ENCODE peak calls at places on chromosomes 3 and 15, in seven cellular contexts. Y is breast epithelium, M is prostate gland, S is HepG2, I is transverse colon, K is endothelial cell of umbilical vein, B is H1. W is an unnamed sample.
A peak's percentile ranks its signal among the peaks of the same experiment; 100 is the strongest.

GRCh38 chr3:72661115-72661457 is 187.2 kb downstream of the SHQ1 start:
- DNase-seq in I (peak; percentile 55), S (no peak), Y (peak; percentile 93), M (peak; percentile 90), B (no peak), K (no peak), W (no peak)

GRCh38 chr3:43879166-43879565 is 188.4 kb downstream of the ABHD5 start:
- DNase-seq in Y (no peak), K (no peak), S (no peak), I (no peak), B (no peak), M (no peak), W (peak; percentile 74)

GRCh38 chr3:46846624-46847542 is 16.4 kb downstream of the MYL3 start:
- DNase-seq in S (no peak), Y (no peak), K (no peak), M (no peak), I (no peak), B (no peak), W (peak; percentile 84)

GRCh38 chr15:64857421-64857820 is 15.7 kb downstream of the PLEKHO2 start:
- DNase-seq in M (no peak), Y (no peak), B (no peak), S (no peak), I (no peak), K (no peak), W (no peak)

GRCh38 chr3:136787226-136787793 is 31.6 kb upstream of the SLC35G2 start:
- DNase-seq in I (peak; percentile 18), Y (no peak), K (peak; percentile 50), B (no peak), S (peak; percentile 27), M (no peak), W (no peak)

GRCh38 chr3:4985330-4986174 is 6.3 kb downstream of the BHLHE40 start:
- DNase-seq in M (peak; percentile 49), K (peak; percentile 90), B (no peak), Y (peak; percentile 90), I (no peak), S (peak; percentile 83), W (no peak)

GRCh38 chr3:150248116-150248864 is 159.8 kb upstream of the TSC22D2 start:
- DNase-seq in M (no peak), I (no peak), B (no peak), S (no peak), Y (no peak), K (no peak), W (no peak)

GRCh38 chr3:47250309-47251060 is 32.1 kb downstream of the KIF9 start:
- DNase-seq in I (peak; percentile 15), B (no peak), M (peak; percentile 14), S (peak; percentile 60), K (peak; percentile 43), Y (no peak), W (no peak)

GRCh38 chr3:127698264-127699097 is 25.7 kb downstream of the ABTB1 start:
- DNase-seq in M (no peak), Y (no peak), I (no peak), B (no peak), K (no peak), S (no peak), W (no peak)

GRCh38 chr3:63876260-63876659 is 12.6 kb downstream of the ATXN7 start:
- DNase-seq in Y (no peak), K (no peak), I (no peak), B (no peak), M (no peak), S (no peak), W (no peak)

GRCh38 chr3:27079427-27080105 is 289.6 kb downstream of the NEK10 start:
- DNase-seq in I (no peak), M (no peak), S (no peak), Y (no peak), K (peak; percentile 6), B (no peak), W (no peak)

GRCh38 chr15:74956648-74957300 is at the start of gene RPP25:
- DNase-seq in I (peak; percentile 91), M (peak; percentile 65), K (peak; percentile 76), S (peak; percentile 27), B (no peak), Y (peak; percentile 43), W (no peak)

GRCh38 chr3:36992806-36993325 is at the start of gene EPM2AIP1:
- DNase-seq in M (peak; percentile 100), I (no peak), B (peak; percentile 100), S (no peak), Y (no peak), K (no peak), W (peak; percentile 100)

GRCh38 chr3:183489455-183490210 is 61.2 kb upstream of the MCF2L2 start:
- DNase-seq in K (no peak), S (no peak), Y (no peak), B (no peak), I (no peak), M (no peak), W (no peak)

GRCh38 chr15:55774113-55774970 is 31.4 kb upstream of the PRTG start:
- DNase-seq in M (no peak), I (peak; percentile 38), K (peak; percentile 44), S (peak; percentile 33), B (no peak), Y (no peak), W (no peak)

GRCh38 chr15:52306270-52306669 is 10.7 kb upstream of the MYO5C start:
- DNase-seq in S (no peak), B (no peak), I (no peak), K (peak; percentile 33), Y (no peak), M (no peak), W (no peak)

GRCh38 chr3:119831941-119832371 is 50.1 kb downstream of the NR1I2 start:
- DNase-seq in M (no peak), K (no peak), S (no peak), B (no peak), Y (no peak), I (no peak), W (no peak)

DNA sequence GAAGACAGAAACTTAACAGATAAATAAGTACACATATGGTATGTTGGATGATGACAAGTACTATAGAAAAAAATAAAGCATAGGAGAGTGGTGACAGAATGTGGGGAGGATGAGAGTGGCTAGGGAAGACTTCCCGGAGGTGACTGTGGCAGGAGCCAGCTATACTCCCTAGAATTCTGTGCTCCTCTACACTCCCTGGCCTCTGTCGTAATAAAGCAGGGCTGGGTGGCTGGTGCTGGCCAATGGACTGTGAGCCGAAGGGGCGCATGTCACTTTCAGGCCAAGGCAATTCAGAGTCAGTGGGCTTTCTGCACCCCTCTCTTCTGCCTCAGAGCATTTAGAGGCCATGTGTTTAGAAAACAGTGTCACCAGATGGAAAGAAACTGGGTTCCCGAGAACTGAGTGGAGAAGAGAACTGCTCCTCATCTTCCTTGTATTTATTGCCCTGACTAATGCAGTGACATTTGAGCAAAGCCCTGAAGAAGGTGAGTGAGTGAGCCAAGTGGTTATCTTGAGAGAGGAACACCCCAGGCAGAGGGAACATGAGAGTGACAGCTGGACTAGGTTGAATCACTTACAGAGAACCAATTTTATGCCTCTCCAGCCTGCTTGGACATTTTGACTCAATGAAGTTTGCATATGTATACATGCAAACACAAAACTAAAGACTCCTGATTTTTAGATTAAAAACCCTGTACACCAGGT is 5.2 kb upstream of the VPS8 start:
- DNase-seq in M (no peak), S (no peak), K (no peak), Y (no peak), B (no peak), I (no peak), W (no peak)
- H3K4me3 ChIP-seq in M (no peak overlapping the region), S (no peak overlapping the region), K (no peak overlapping the region), Y (no peak overlapping the region), B (no peak overlapping the region), I (no peak overlapping the region), W (no peak overlapping the region)

DNA sequence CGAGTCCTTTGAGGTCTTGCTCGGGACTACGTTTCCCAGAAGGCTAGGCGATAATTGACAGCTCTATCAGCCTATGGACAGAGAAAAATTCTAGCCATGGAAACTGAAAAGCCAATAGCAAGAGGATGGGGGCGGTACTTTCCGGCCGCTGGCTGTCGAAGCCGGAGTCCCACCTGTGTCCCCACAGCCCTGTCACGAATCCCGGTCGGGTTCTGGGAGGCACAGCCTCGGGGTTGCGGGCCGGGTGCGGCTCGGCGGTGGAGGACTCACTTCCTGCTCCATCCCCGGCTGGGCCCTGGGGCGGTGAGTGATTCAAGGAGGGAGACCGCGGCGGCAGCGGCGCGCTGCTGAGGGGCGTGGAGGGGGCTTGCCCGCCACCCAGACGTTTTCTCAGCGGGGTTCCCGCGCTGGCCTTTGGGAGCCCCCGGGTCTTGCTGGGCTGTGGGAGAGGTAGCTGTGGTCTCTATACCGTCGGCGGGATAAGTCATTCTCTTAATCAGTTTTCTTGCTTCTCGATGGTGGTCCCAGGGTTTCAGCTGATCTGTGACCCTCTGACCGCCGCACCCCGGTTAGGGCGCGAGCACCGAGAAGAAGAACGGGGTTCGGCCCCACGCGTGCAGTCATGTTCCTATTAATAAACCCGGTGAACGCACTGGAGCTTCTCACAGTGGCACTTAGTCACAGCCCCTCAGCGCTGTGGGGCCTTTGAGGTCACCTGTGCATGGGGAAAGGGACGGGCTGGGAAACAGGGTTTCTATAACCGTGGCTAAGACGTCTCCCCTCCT is at the start of gene ZNF774:
- DNase-seq in I (peak; percentile 96), M (peak; percentile 95), S (peak; percentile 92), Y (peak; percentile 94), B (peak; percentile 87), K (peak; percentile 96), W (peak; percentile 97)
- TF ChIP-seq POLR2A in I (peak; percentile 92), M (peak; percentile 91), S (peak; percentile 68), Y (no peak), B (no peak), K (no peak), W (no peak)

DNA sequence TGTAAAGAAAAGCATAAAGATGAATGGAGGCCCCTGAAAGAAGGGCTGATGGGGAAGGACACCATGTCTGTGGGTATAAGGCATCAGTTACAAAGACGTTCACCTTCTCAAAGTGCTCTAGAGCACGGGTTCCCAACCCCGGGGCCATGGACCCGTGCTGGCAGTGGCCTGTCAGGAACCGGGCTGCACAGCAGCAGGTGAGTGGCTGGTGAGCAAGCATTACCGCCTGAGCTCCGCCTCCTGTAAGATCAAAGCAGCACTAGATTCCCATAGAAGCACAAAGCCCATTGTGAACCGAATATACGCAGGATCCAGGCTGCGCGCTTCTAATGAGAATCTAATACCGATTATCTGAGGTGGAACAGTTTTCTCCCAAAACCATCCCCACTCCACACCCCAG is 25.7 kb downstream of the MYO1E start:
- DNase-seq in B (no peak), S (no peak), I (no peak), M (no peak), Y (no peak), K (no peak), W (no peak)
- TF ChIP-seq POLR2AphosphoS5 in B (no peak), S (no peak), I (no peak), M (no peak), Y (no peak), K (no peak), W (no peak)

DNA sequence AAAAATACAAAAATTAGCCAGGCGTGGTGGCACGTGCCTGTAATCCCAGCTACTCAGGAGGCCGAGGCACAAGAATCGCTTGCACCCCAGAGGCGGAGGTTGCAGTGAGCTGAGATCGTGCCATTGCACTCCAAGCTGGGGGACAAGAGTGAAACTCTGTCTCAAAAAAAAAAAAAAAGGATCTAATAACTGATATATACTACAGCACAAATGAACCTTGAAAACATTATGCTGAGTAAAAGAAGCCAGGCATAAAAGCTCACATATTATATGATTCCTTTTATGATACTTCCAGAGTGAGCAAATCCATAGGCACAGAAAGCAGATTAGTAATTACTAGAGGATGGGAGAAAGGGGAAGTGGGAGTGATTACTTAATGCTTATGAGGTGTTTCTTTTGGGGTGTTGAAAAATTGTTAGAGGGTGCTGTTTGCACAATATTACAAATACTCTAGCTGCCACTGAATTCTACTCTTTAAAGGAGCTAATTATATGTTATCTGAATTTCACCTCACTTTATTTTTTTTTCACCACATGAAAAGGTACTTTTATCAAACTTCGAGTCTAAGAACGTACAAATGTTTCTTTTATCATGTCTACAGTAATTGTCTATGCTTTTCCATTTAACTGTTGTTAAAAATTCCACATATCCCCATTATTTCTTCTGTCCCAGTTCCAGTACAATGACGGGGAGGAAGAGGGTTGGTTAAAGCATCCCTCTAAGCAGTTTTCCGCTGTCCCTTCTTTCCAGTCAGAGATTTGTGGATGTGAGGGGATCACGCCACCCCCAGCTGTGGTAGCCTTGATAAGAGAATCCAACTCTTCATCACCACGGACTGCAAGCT is 77.7 kb upstream of the FAM174B start:
- DNase-seq in Y (no peak), K (no peak), M (no peak), I (no peak), B (no peak), S (no peak), W (no peak)
- H3K4me3 ChIP-seq in Y (peak overlapping the region; percentile 47), K (peak overlapping the region; percentile 30), M (peak overlapping the region; percentile 34), I (peak overlapping the region; percentile 23), B (no peak overlapping the region), S (no peak overlapping the region), W (peak overlapping the region; percentile 35)

W was measured in vagina.